ENCODE peak calls at places on chromosomes 1 and 21, in four cellular contexts. P is K562, S is HepG2, N is HEK293T. U is an unnamed sample.
A peak's percentile ranks its signal among the peaks of the same experiment; 100 is the strongest.

GRCh38 chr1:84582802-84583587 is 8.8 kb upstream of the CTBS start:
- DNase-seq in N (peak; percentile 34), P (no peak), S (peak; percentile 37), U (no peak)

GRCh38 chr1:210332719-210333398 is 4.2 kb downstream of the HHAT start:
- DNase-seq in S (no peak), P (no peak), N (no peak), U (peak; percentile 90)

GRCh38 chr1:3627515-3628253 is 2.9 kb downstream of the TPRG1L start:
- DNase-seq in P (no peak), N (no peak), S (no peak), U (no peak)

GRCh38 chr1:209564904-209565303 is 18.6 kb upstream of the CAMK1G start:
- DNase-seq in S (no peak), P (no peak), N (no peak), U (no peak)

GRCh38 chr1:153548722-153549695 is at the start of gene S100A3:
- DNase-seq in N (no peak), P (no peak), S (no peak), U (no peak)

GRCh38 chr1:204326891-204327290 is 32.8 kb downstream of the PLEKHA6 start:
- DNase-seq in P (no peak), N (no peak), S (no peak), U (no peak)

GRCh38 chr1:8373547-8374270 is 55.8 kb downstream of the SLC45A1 start:
- DNase-seq in N (no peak), P (no peak), S (no peak), U (no peak)

GRCh38 chr1:11174271-11174942 is 14.7 kb upstream of the ANGPTL7 start:
- DNase-seq in S (no peak), N (no peak), P (no peak), U (no peak)

GRCh38 chr1:51330331-51331201 is at the start of gene TTC39A:
- DNase-seq in P (no peak), S (no peak), N (peak; percentile 34), U (no peak)

GRCh38 chr1:66725885-66726665 is 26.2 kb upstream of the DYNLT5 start:
- DNase-seq in P (peak; percentile 47), S (peak; percentile 54), N (peak; percentile 78), U (peak; percentile 26)

GRCh38 chr1:29629401-29629800 is 393.1 kb downstream of the PTPRU start:
- DNase-seq in N (no peak), P (no peak), S (no peak), U (no peak)

GRCh38 chr1:24932284-24932683 is 2.2 kb upstream of the RUNX3 start:
- DNase-seq in N (peak; percentile 87), P (peak; percentile 92), S (no peak), U (no peak)

GRCh38 chr1:162564762-162565218 is 3.3 kb downstream of the UAP1 start:
- DNase-seq in P (no peak), N (no peak), S (no peak), U (no peak)

GRCh38 chr1:241266121-241266520 is 90.9 kb downstream of the RGS7 start:
- DNase-seq in S (no peak), P (no peak), N (no peak), U (no peak)

GRCh38 chr1:8011016-8011415 is 15.1 kb downstream of the ERRFI1 start:
- DNase-seq in S (no peak), P (no peak), N (no peak), U (no peak)

GRCh38 chr1:3898994-3899775 is 887 bp downstream of the C1orf174 start:
- DNase-seq in P (no peak), N (no peak), S (peak; percentile 43), U (no peak)

GRCh38 chr1:119554188-119554587 is 47.2 kb downstream of the HSD3B1 start:
- DNase-seq in P (no peak), S (no peak), N (no peak), U (no peak)

GRCh38 chr1:109790735-109791494 is 27.2 kb upstream of the EPS8L3 start:
- DNase-seq in S (peak; percentile 70), N (peak; percentile 69), P (peak; percentile 66), U (peak; percentile 23)

GRCh38 chr1:116373451-116374339 is 651 bp downstream of the ATP1A1 start:
- DNase-seq in S (no peak), N (peak; percentile 48), P (peak; percentile 83), U (no peak)

GRCh38 chr1:151243683-151244216 is 10.8 kb upstream of the PSMD4 start:
- DNase-seq in S (no peak), N (no peak), P (no peak), U (no peak)

GRCh38 chr1:65512383-65512782 is 91.9 kb downstream of the LEPR start:
- DNase-seq in S (no peak), N (no peak), P (no peak), U (no peak)

DNA sequence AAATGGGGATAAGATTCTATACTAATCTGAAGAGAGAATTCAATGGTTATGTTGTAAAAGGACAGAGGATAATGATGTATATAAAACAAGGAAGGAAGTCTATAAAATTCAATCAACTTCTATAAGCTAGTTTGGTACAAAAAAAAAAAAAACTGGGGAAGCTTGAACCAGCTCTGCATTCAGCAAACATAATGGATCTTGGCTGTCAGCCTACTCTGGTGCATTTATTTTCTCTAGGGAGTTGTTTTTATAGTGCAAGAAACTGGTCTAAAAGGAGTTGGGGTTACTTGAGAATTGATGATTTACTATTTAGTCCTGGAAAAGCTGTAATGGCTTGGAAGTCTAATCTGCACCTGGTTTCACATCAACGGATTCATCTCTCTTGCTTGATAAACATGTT is 199.3 kb upstream of the NRIP1 start:
- DNase-seq in N (no peak), P (no peak), S (no peak), U (no peak)
- TF ChIP-seq TARDBP in N (no peak), P (no peak), S (no peak), U (no peak)

GRCh38 chr1:36153476-36153875 is 2.5 kb upstream of the MAP7D1 start:
- DNase-seq in N (no peak), P (no peak), S (no peak), U (no peak)

GRCh38 chr1:36156329-36157114 is 562 bp downstream of the MAP7D1 start:
- DNase-seq in S (no peak), P (peak; percentile 79), N (peak; percentile 70), U (no peak)

GRCh38 chr1:36154335-36154734 is 1.6 kb upstream of the MAP7D1 start:
- DNase-seq in N (no peak), S (no peak), P (no peak), U (no peak)

GRCh38 chr1:36155560-36156328 is at the start of gene MAP7D1:
- DNase-seq in P (peak; percentile 94), S (peak; percentile 57), N (peak; percentile 81), U (no peak)

GRCh38 chr1:36154765-36155559 is 998 bp upstream of the MAP7D1 start:
- DNase-seq in P (no peak), N (no peak), S (no peak), U (no peak)
- TF ChIP-seq TARDBP in P (no peak), N (no peak), S (no peak), U (no peak)

GRCh38 chr1:22712502-22713271 is 2.0 kb downstream of the EPHB2 start:
- DNase-seq in S (no peak), N (no peak), P (no peak), U (no peak)
- TF ChIP-seq TARDBP in S (no peak), N (no peak), P (no peak), U (no peak)

DNA sequence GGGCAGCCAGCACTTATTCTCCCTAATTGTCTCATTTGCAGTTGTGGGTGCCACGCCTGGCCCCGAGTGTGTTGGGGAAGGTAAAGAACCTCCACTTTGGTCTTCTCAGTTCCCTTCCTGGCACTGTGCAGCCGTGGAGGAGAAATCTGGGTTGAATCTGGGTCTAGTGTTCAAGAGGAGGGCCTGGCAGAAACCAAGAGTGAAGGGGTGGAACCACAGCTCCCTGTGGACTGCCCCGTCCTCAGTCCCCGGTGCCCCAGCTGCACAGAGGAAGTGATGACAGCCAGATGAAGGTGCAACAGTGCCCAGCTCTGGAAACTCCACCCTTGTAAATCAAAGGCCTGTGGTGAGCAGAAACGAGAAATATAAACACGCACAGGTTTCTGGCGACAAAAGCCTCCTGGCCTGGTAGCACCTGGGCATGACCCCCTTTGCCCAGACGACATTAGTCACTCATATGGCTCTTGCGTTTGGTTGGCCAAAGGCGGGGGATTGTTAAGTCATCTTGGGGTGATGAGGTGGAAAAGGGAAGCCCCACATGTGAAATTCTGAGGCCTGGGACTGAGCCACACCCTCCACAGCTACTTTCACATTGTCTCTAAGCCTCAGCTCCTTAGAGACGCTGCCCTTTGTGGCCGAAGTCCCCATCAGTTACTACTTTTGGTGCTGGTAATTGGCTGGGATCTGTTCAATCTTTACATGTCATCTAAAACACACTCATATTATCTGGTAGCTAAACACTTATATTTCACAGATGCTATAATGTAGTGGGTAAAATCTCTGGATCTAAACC is 4.2 kb upstream of the ECE1 start:
- DNase-seq in P (no peak), S (no peak), N (no peak), U (peak; percentile 98)
- TF ChIP-seq TARDBP in P (no peak), S (no peak), N (no peak), U (no peak)

DNA sequence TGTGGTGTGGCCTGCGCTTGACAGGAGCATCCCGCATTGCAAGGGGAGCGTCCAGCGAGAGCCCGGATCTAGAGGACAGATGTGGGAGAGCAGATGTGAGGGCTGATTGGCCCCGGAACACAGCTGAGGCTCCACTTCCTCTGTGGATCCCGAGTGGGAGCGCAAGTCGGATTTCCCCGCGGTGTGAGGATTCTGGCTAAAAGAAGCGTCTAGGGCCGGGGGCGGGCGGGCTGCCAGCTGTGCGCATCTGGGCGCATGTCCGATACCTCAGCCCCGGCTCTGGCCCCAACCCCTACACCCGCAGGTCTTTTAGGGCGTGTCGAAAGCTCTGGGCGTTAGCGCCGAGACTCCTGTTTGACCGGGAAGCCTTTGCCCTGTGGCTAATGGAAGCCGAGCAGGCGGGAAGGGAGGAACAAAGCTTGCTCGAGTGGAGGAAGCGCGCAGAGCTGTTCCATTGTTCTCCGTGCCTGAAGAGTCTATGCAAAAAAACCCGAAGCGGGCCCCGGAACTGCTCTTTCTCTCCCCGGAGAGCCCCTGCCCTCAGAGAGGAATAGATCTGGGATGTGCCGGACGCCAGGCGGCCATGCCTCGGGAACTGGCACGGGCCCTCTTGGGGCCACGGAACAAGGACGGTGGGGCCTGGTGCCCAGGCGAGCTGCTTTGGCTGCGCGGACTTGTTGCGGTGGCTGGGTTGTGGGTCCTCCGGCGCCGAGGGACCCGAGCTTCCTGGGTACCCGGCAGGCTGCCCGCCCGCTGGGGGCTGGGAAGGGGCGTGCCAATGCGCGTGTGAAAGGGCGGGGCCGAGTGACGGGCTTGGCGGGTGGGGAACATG is 111.1 kb downstream of the NAV1 start:
- DNase-seq in N (no peak), P (peak; percentile 88), S (no peak), U (no peak)
- TF ChIP-seq TARDBP in N (no peak), P (no peak), S (no peak), U (no peak)

DNA sequence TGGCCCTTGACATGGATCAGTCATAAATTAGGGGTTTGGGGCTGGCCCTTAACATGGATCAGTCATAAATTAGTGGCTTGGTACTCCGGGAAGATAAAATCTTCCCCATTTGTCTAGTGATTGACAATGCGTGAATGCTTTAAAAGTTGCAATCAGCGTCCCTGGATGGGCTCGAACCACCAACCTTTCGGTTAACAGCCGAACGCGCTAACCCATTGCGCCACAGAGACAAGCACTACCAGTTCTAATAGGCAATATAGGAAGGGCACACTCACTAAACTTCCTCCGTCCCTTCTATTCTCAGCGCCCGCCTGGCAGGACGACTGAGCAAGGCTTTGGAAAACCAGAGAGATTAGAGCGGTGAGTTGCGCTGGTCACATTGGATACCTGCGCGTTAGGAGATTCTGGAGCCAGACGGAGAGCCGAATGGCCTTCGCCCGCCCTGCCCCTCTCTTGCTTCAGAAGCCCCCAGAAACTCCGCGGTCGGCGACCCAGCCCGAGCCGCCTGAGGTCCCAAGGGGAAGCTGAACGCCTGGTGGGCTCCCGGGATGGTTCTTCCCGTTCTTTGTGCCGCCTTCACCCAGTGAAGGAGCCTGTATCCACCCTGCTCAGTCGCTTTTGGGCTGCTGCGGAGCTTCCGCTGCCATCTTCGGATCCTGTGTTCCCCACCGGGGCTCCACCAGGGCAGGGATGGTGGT is 235.9 kb downstream of the FAM72C start:
- DNase-seq in N (peak; percentile 25), S (no peak), P (no peak), U (no peak)
- TF ChIP-seq TARDBP in N (no peak), S (no peak), P (no peak), U (no peak)

U was measured in GM12878.